ENCODE peak calls at places on chromosomes 12 and 14, in nine cellular contexts. One of them, this sample, is unnamed. For H3K27me3, the result is how much of the 10 kb centered on the place peaks cover.

GRCh38 chr12:75554556-75554880 is 43.1 kb upstream of the KRR1 start:
- DNase-seq in heart right ventricle: no peak
- DNase-seq in BJ: no peak
- DNase-seq in CD8-positive, alpha-beta T cell: no peak
- DNase-seq in GM23338: no peak
- DNase-seq in kidney epithelial cell: no peak
- DNase-seq in DND-41: no peak
- DNase-seq in HL-60: no peak
- DNase-seq in neural progenitor cell: no peak
- DNase-seq in this sample: no peak

GRCh38 chr12:45130881-45131281 is 80.0 kb upstream of the DBX2 start:
- DNase-seq in heart right ventricle: peak
- DNase-seq in BJ: peak
- DNase-seq in CD8-positive, alpha-beta T cell: no peak
- DNase-seq in GM23338: peak
- DNase-seq in kidney epithelial cell: peak
- DNase-seq in DND-41: peak
- DNase-seq in HL-60: peak
- DNase-seq in neural progenitor cell: peak
- DNase-seq in this sample: no peak

GRCh38 chr14:88987516-88987915 is 163.1 kb downstream of the TTC8 start:
- DNase-seq in heart right ventricle: no peak
- DNase-seq in BJ: no peak
- DNase-seq in CD8-positive, alpha-beta T cell: no peak
- DNase-seq in GM23338: no peak
- DNase-seq in kidney epithelial cell: no peak
- DNase-seq in DND-41: no peak
- DNase-seq in HL-60: no peak
- DNase-seq in neural progenitor cell: no peak
- DNase-seq in this sample: no peak

GRCh38 chr14:96303981-96304380 is 48.0 kb downstream of the BDKRB1 start:
- DNase-seq in heart right ventricle: no peak
- DNase-seq in BJ: no peak
- DNase-seq in CD8-positive, alpha-beta T cell: no peak
- DNase-seq in GM23338: no peak
- DNase-seq in kidney epithelial cell: no peak
- DNase-seq in DND-41: no peak
- DNase-seq in HL-60: no peak
- DNase-seq in neural progenitor cell: no peak
- DNase-seq in this sample: no peak

GRCh38 chr12:75550401-75550851 is 39.0 kb upstream of the KRR1 start:
- DNase-seq in heart right ventricle: peak
- DNase-seq in BJ: no peak
- DNase-seq in CD8-positive, alpha-beta T cell: no peak
- DNase-seq in GM23338: no peak
- DNase-seq in kidney epithelial cell: no peak
- DNase-seq in DND-41: no peak
- DNase-seq in HL-60: no peak
- DNase-seq in neural progenitor cell: no peak
- DNase-seq in this sample: no peak

GRCh38 chr12:48132826-48133225 is 13.7 kb downstream of the PFKM start:
- DNase-seq in heart right ventricle: no peak
- DNase-seq in BJ: no peak
- DNase-seq in CD8-positive, alpha-beta T cell: no peak
- DNase-seq in GM23338: no peak
- DNase-seq in kidney epithelial cell: no peak
- DNase-seq in DND-41: no peak
- DNase-seq in HL-60: no peak
- DNase-seq in neural progenitor cell: no peak
- DNase-seq in this sample: no peak

GRCh38 chr12:15863258-15863835 is 18.8 kb upstream of the STRAP start:
- DNase-seq in heart right ventricle: no peak
- DNase-seq in BJ: no peak
- DNase-seq in CD8-positive, alpha-beta T cell: no peak
- DNase-seq in GM23338: peak
- DNase-seq in kidney epithelial cell: no peak
- DNase-seq in DND-41: no peak
- DNase-seq in HL-60: no peak
- DNase-seq in neural progenitor cell: peak
- DNase-seq in this sample: no peak

GRCh38 chr14:29486132-29486531 is 441.5 kb downstream of the PRKD1 start:
- DNase-seq in heart right ventricle: no peak
- DNase-seq in BJ: peak
- DNase-seq in CD8-positive, alpha-beta T cell: no peak
- DNase-seq in GM23338: no peak
- DNase-seq in kidney epithelial cell: no peak
- DNase-seq in DND-41: no peak
- DNase-seq in HL-60: no peak
- DNase-seq in neural progenitor cell: no peak
- DNase-seq in this sample: no peak

GRCh38 chr14:94227029-94227428 is 52.9 kb downstream of the PPP4R4 start:
- DNase-seq in heart right ventricle: no peak
- DNase-seq in BJ: no peak
- DNase-seq in CD8-positive, alpha-beta T cell: no peak
- DNase-seq in GM23338: no peak
- DNase-seq in kidney epithelial cell: no peak
- DNase-seq in DND-41: no peak
- DNase-seq in HL-60: no peak
- DNase-seq in neural progenitor cell: no peak
- DNase-seq in this sample: no peak

GRCh38 chr12:81296556-81297305 is 218.9 kb downstream of the ACSS3 start:
- DNase-seq in heart right ventricle: no peak
- DNase-seq in BJ: no peak
- DNase-seq in CD8-positive, alpha-beta T cell: no peak
- DNase-seq in GM23338: no peak
- DNase-seq in kidney epithelial cell: peak
- DNase-seq in DND-41: no peak
- DNase-seq in HL-60: no peak
- DNase-seq in neural progenitor cell: no peak
- DNase-seq in this sample: no peak

GRCh38 chr12:50419112-50419909 is 18.6 kb downstream of the LARP4 start:
- DNase-seq in heart right ventricle: no peak
- DNase-seq in BJ: no peak
- DNase-seq in CD8-positive, alpha-beta T cell: no peak
- DNase-seq in GM23338: no peak
- DNase-seq in kidney epithelial cell: no peak
- DNase-seq in DND-41: no peak
- DNase-seq in HL-60: no peak
- DNase-seq in neural progenitor cell: no peak
- DNase-seq in this sample: no peak

GRCh38 chr14:97058071-97058470 is 260.9 kb downstream of the VRK1 start:
- DNase-seq in heart right ventricle: no peak
- DNase-seq in BJ: no peak
- DNase-seq in CD8-positive, alpha-beta T cell: no peak
- DNase-seq in GM23338: no peak
- DNase-seq in kidney epithelial cell: no peak
- DNase-seq in DND-41: no peak
- DNase-seq in HL-60: no peak
- DNase-seq in neural progenitor cell: no peak
- DNase-seq in this sample: no peak

GRCh38 chr12:122505419-122506051 is 4.8 kb upstream of the ZCCHC8 start:
- DNase-seq in heart right ventricle: no peak
- DNase-seq in BJ: no peak
- DNase-seq in CD8-positive, alpha-beta T cell: no peak
- DNase-seq in GM23338: no peak
- DNase-seq in kidney epithelial cell: no peak
- DNase-seq in DND-41: no peak
- DNase-seq in HL-60: no peak
- DNase-seq in neural progenitor cell: no peak
- DNase-seq in this sample: no peak

GRCh38 chr14:81211844-81212243 is 8.9 kb downstream of the GTF2A1 start:
- DNase-seq in heart right ventricle: peak
- DNase-seq in BJ: no peak
- DNase-seq in CD8-positive, alpha-beta T cell: no peak
- DNase-seq in GM23338: peak
- DNase-seq in kidney epithelial cell: no peak
- DNase-seq in DND-41: peak
- DNase-seq in HL-60: no peak
- DNase-seq in neural progenitor cell: peak
- DNase-seq in this sample: no peak

GRCh38 chr14:21215130-21215878 is 53.9 kb downstream of the HNRNPC start:
- DNase-seq in heart right ventricle: no peak
- DNase-seq in BJ: no peak
- DNase-seq in CD8-positive, alpha-beta T cell: no peak
- DNase-seq in GM23338: no peak
- DNase-seq in kidney epithelial cell: no peak
- DNase-seq in DND-41: no peak
- DNase-seq in HL-60: no peak
- DNase-seq in neural progenitor cell: no peak
- DNase-seq in this sample: no peak

GRCh38 chr12:2853626-2854025 is 3.2 kb downstream of the TEX52 start:
- DNase-seq in heart right ventricle: peak
- DNase-seq in BJ: no peak
- DNase-seq in CD8-positive, alpha-beta T cell: peak
- DNase-seq in GM23338: peak
- DNase-seq in kidney epithelial cell: no peak
- DNase-seq in DND-41: no peak
- DNase-seq in HL-60: no peak
- DNase-seq in neural progenitor cell: peak
- DNase-seq in this sample: no peak

GRCh38 chr14:102217987-102218421 is 78.3 kb downstream of the WDR20 start:
- DNase-seq in heart right ventricle: no peak
- DNase-seq in BJ: no peak
- DNase-seq in CD8-positive, alpha-beta T cell: no peak
- DNase-seq in GM23338: no peak
- DNase-seq in kidney epithelial cell: no peak
- DNase-seq in DND-41: no peak
- DNase-seq in HL-60: no peak
- DNase-seq in neural progenitor cell: no peak
- DNase-seq in this sample: no peak

GRCh38 chr12:106918746-106919145 is 37.0 kb upstream of the TMEM263 start:
- DNase-seq in heart right ventricle: no peak
- DNase-seq in BJ: no peak
- DNase-seq in CD8-positive, alpha-beta T cell: no peak
- DNase-seq in GM23338: peak
- DNase-seq in kidney epithelial cell: no peak
- DNase-seq in DND-41: peak
- DNase-seq in HL-60: no peak
- DNase-seq in neural progenitor cell: peak
- DNase-seq in this sample: no peak
- TF ChIP-seq CTCF in heart right ventricle: peak
- TF ChIP-seq CTCF in BJ: peak
- TF ChIP-seq CTCF in CD8-positive, alpha-beta T cell: no peak
- TF ChIP-seq CTCF in GM23338: peak
- TF ChIP-seq CTCF in kidney epithelial cell: peak
- TF ChIP-seq CTCF in DND-41: peak
- TF ChIP-seq CTCF in HL-60: no peak
- TF ChIP-seq CTCF in neural progenitor cell: peak
- TF ChIP-seq CTCF in this sample: peak

GRCh38 chr12:57632369-57632897 is 568 bp downstream of the B4GALNT1 start:
- DNase-seq in heart right ventricle: no peak
- DNase-seq in BJ: no peak
- DNase-seq in CD8-positive, alpha-beta T cell: no peak
- DNase-seq in GM23338: peak
- DNase-seq in kidney epithelial cell: no peak
- DNase-seq in DND-41: no peak
- DNase-seq in HL-60: no peak
- DNase-seq in neural progenitor cell: peak
- DNase-seq in this sample: no peak

GRCh38 chr12:57630891-57631433 is 2.0 kb downstream of the B4GALNT1 start:
- DNase-seq in heart right ventricle: no peak
- DNase-seq in BJ: no peak
- DNase-seq in CD8-positive, alpha-beta T cell: no peak
- DNase-seq in GM23338: no peak
- DNase-seq in kidney epithelial cell: no peak
- DNase-seq in DND-41: no peak
- DNase-seq in HL-60: no peak
- DNase-seq in neural progenitor cell: peak
- DNase-seq in this sample: no peak

GRCh38 chr12:57629897-57630471 is 3.0 kb downstream of the B4GALNT1 start:
- DNase-seq in heart right ventricle: no peak
- DNase-seq in BJ: no peak
- DNase-seq in CD8-positive, alpha-beta T cell: no peak
- DNase-seq in GM23338: no peak
- DNase-seq in kidney epithelial cell: no peak
- DNase-seq in DND-41: no peak
- DNase-seq in HL-60: no peak
- DNase-seq in neural progenitor cell: peak
- DNase-seq in this sample: no peak

GRCh38 chr12:57631566-57632368 is 1.2 kb downstream of the B4GALNT1 start:
- DNase-seq in heart right ventricle: no peak
- DNase-seq in BJ: no peak
- DNase-seq in CD8-positive, alpha-beta T cell: no peak
- DNase-seq in GM23338: peak
- DNase-seq in kidney epithelial cell: no peak
- DNase-seq in DND-41: no peak
- DNase-seq in HL-60: no peak
- DNase-seq in neural progenitor cell: peak
- DNase-seq in this sample: no peak

GRCh38 chr12:57632898-57633825 is at the start of gene B4GALNT1:
- DNase-seq in heart right ventricle: peak
- DNase-seq in BJ: no peak
- DNase-seq in CD8-positive, alpha-beta T cell: peak
- DNase-seq in GM23338: peak
- DNase-seq in kidney epithelial cell: no peak
- DNase-seq in DND-41: peak
- DNase-seq in HL-60: no peak
- DNase-seq in neural progenitor cell: peak
- DNase-seq in this sample: peak
- H3K4me3 ChIP-seq in heart right ventricle: peak
- H3K4me3 ChIP-seq in BJ: peak
- H3K4me3 ChIP-seq in CD8-positive, alpha-beta T cell: peak
- H3K4me3 ChIP-seq in GM23338: peak
- H3K4me3 ChIP-seq in kidney epithelial cell: peak
- H3K4me3 ChIP-seq in DND-41: no peak
- H3K4me3 ChIP-seq in HL-60: peak
- H3K4me3 ChIP-seq in neural progenitor cell: peak
- H3K4me3 ChIP-seq in this sample: peak

GRCh38 chr12:130487636-130488035 is 149.9 kb downstream of the PIWIL1 start:
- DNase-seq in heart right ventricle: no peak
- DNase-seq in BJ: no peak
- DNase-seq in CD8-positive, alpha-beta T cell: no peak
- DNase-seq in GM23338: no peak
- DNase-seq in kidney epithelial cell: no peak
- DNase-seq in DND-41: no peak
- DNase-seq in HL-60: no peak
- DNase-seq in neural progenitor cell: no peak
- DNase-seq in this sample: no peak
- H3K27me3 ChIP-seq in heart right ventricle: under half
- H3K27me3 ChIP-seq in BJ: under half
- H3K27me3 ChIP-seq in CD8-positive, alpha-beta T cell: under half
- H3K27me3 ChIP-seq in GM23338: under half
- H3K27me3 ChIP-seq in kidney epithelial cell: under half
- H3K27me3 ChIP-seq in DND-41: under half
- H3K27me3 ChIP-seq in HL-60: under half
- H3K27me3 ChIP-seq in neural progenitor cell: under half
- H3K27me3 ChIP-seq in this sample: under half

DNA sequence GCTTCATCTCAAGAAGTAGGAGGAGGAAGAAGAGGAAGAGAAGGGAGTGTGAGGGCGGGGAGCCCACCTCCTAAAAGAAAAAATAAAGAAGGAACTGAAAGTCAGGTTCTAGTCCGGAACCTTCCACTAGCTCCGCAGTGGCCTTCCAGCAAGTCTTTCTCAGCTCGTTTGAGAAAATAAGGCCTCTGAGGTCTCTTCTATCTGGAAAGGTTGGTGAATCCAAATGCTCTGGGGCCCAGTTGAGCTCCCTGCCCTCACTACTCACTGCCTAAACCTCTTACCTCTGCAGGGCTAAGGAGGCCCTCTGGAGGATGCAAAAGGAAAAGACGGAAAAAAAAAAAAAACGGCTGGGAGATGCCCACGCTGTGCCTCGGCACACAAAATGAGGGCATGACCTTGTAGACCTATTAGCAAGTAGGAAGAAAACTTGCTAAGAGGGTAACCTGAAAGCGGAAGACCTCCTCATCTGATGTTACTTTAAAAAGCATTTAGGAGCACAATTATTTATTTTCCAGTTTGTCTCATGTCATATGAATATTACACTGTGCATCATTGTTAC is 35.9 kb downstream of the FBLN5 start:
- DNase-seq in heart right ventricle: no peak
- DNase-seq in BJ: no peak
- DNase-seq in CD8-positive, alpha-beta T cell: peak
- DNase-seq in GM23338: peak
- DNase-seq in kidney epithelial cell: no peak
- DNase-seq in DND-41: peak
- DNase-seq in HL-60: peak
- DNase-seq in neural progenitor cell: peak
- DNase-seq in this sample: peak
- TF ChIP-seq CTCF in heart right ventricle: peak
- TF ChIP-seq CTCF in BJ: peak
- TF ChIP-seq CTCF in CD8-positive, alpha-beta T cell: peak
- TF ChIP-seq CTCF in GM23338: peak
- TF ChIP-seq CTCF in kidney epithelial cell: peak
- TF ChIP-seq CTCF in DND-41: peak
- TF ChIP-seq CTCF in HL-60: peak
- TF ChIP-seq CTCF in neural progenitor cell: peak
- TF ChIP-seq CTCF in this sample: peak

This sample was measured in GM06990.